ENCODE peak calls at places on chromosomes 11 and 22, in seven cellular contexts. W is tibial nerve, C is NB4, J is lower leg skin, O is WTC11, K is Calu3, Y is ascending aorta. R is an unnamed sample.

GRCh38 chr11:134069426-134069921 is 602 bp downstream of the JAM3 start:
- DNase-seq in W (no peak), C (no peak), J (no peak), O (peak), K (no peak), Y (no peak), R (no peak)

GRCh38 chr11:58957922-58958321 is 18.6 kb downstream of the GLYATL1 start:
- DNase-seq in W (no peak), C (no peak), J (no peak), O (no peak), K (no peak), Y (no peak), R (no peak)

GRCh38 chr11:1531418-1531817 is 40.7 kb downstream of the DUSP8 start:
- DNase-seq in W (no peak), C (no peak), J (no peak), O (no peak), K (no peak), Y (no peak), R (no peak)

GRCh38 chr11:132427611-132428010 is 1057.2 kb downstream of the NTM start:
- DNase-seq in W (no peak), C (no peak), J (no peak), O (no peak), K (no peak), Y (no peak), R (no peak)

GRCh38 chr11:57562596-57562995 is 4.9 kb downstream of the UBE2L6 start:
- DNase-seq in W (no peak), C (no peak), J (no peak), O (no peak), K (no peak), Y (no peak), R (no peak)

GRCh38 chr22:22178566-22178965 is 66.0 kb upstream of the VPREB1 start:
- DNase-seq in W (no peak), C (no peak), J (no peak), O (no peak), K (no peak), Y (no peak), R (no peak)

GRCh38 chr22:45603631-45604030 is 68.0 kb upstream of the ATXN10 start:
- DNase-seq in W (no peak), C (peak), J (no peak), O (no peak), K (no peak), Y (no peak), R (no peak)

GRCh38 chr22:24926849-24927579 is 19.5 kb downstream of the LHFPL7 start:
- DNase-seq in W (no peak), C (no peak), J (no peak), O (no peak), K (no peak), Y (no peak), R (no peak)

GRCh38 chr11:10392680-10393079 is 62.4 kb upstream of the AMPD3 start:
- DNase-seq in W (no peak), C (no peak), J (peak), O (no peak), K (no peak), Y (peak), R (no peak)

GRCh38 chr11:119195680-119196079 is 10.4 kb downstream of the NHERF4 start:
- DNase-seq in W (no peak), C (no peak), J (no peak), O (peak), K (peak), Y (no peak), R (no peak)

GRCh38 chr11:45285931-45286632 is at the start of gene SYT13:
- DNase-seq in W (no peak), C (no peak), J (no peak), O (peak), K (peak), Y (no peak), R (no peak)

GRCh38 chr11:76249195-76249741 is 43.0 kb upstream of the WNT11 start:
- DNase-seq in W (no peak), C (no peak), J (no peak), O (no peak), K (no peak), Y (no peak), R (no peak)

GRCh38 chr11:26244207-26244606 is 87.7 kb upstream of the ANO3 start:
- DNase-seq in W (no peak), C (no peak), J (no peak), O (no peak), K (no peak), Y (no peak), R (no peak)

GRCh38 chr11:122486793-122487495 is 168.6 kb upstream of the UBASH3B start:
- DNase-seq in W (no peak), C (peak), J (no peak), O (peak), K (no peak), Y (no peak), R (no peak)

GRCh38 chr11:130849215-130849568 is 67.1 kb downstream of the SNX19 start:
- DNase-seq in W (no peak), C (no peak), J (no peak), O (no peak), K (no peak), Y (no peak), R (peak)

GRCh38 chr11:27012254-27012921 is 18.5 kb downstream of the FIBIN start:
- DNase-seq in W (no peak), C (peak), J (no peak), O (no peak), K (no peak), Y (no peak), R (peak)

GRCh38 chr11:71466358-71466757 is 13.4 kb downstream of the NADSYN1 start:
- DNase-seq in W (no peak), C (no peak), J (no peak), O (no peak), K (no peak), Y (no peak), R (no peak)

GRCh38 chr22:31243339-31244043 is 31.4 kb downstream of the LIMK2 start:
- DNase-seq in W (no peak), C (no peak), J (no peak), O (no peak), K (peak), Y (no peak), R (no peak)

GRCh38 chr11:80443177-80443576 is 1002.3 kb upstream of the TENM4 start:
- DNase-seq in W (no peak), C (no peak), J (no peak), O (no peak), K (no peak), Y (no peak), R (no peak)

GRCh38 chr11:131938321-131938751 is 567.9 kb downstream of the NTM start:
- DNase-seq in W (no peak), C (no peak), J (no peak), O (no peak), K (no peak), Y (no peak), R (no peak)

GRCh38 chr11:83971063-83971462 is 684.9 kb upstream of the CCDC90B start:
- DNase-seq in W (no peak), C (no peak), J (no peak), O (no peak), K (no peak), Y (no peak), R (no peak)

GRCh38 chr22:38843716-38844660 is at the start of gene NPTXR:
- DNase-seq in W (no peak), C (peak), J (no peak), O (peak), K (peak), Y (peak), R (no peak)

GRCh38 chr11:46912526-46913150 is 5.7 kb downstream of the LRP4 start:
- DNase-seq in W (no peak), C (peak), J (no peak), O (peak), K (no peak), Y (no peak), R (no peak)

GRCh38 chr11:1126935-1127663 is 30.7 kb upstream of the MUC5AC start:
- DNase-seq in W (no peak), C (peak), J (peak), O (peak), K (no peak), Y (peak), R (no peak)

GRCh38 chr11:16511109-16511806 is 154.9 kb upstream of the SOX6 start:
- DNase-seq in W (no peak), C (no peak), J (no peak), O (no peak), K (peak), Y (no peak), R (no peak)

GRCh38 chr22:38966942-38967341 is 9.5 kb downstream of the APOBEC3A start:
- DNase-seq in W (no peak), C (no peak), J (no peak), O (no peak), K (no peak), Y (no peak), R (no peak)

GRCh38 chr22:39952347-39952746 is 7.8 kb upstream of the TMA7B start:
- DNase-seq in W (no peak), C (no peak), J (no peak), O (no peak), K (no peak), Y (peak), R (no peak)

GRCh38 chr11:93220078-93220477 is 22.3 kb upstream of the SLC36A4 start:
- DNase-seq in W (no peak), C (no peak), J (no peak), O (no peak), K (no peak), Y (no peak), R (no peak)

GRCh38 chr11:97461044-97461880 is 1071.4 kb downstream of the JRKL start:
- DNase-seq in W (no peak), C (no peak), J (peak), O (no peak), K (no peak), Y (no peak), R (no peak)

GRCh38 chr22:46051646-46052045 is 74.7 kb upstream of the WNT7B start:
- DNase-seq in W (peak), C (no peak), J (peak), O (peak), K (no peak), Y (peak), R (no peak)

GRCh38 chr11:70433966-70434812 is 35.9 kb downstream of the CTTN start:
- DNase-seq in W (no peak), C (no peak), J (no peak), O (no peak), K (no peak), Y (no peak), R (no peak)

GRCh38 chr11:88414981-88415391 is 77.5 kb upstream of the CTSC start:
- DNase-seq in W (no peak), C (peak), J (no peak), O (no peak), K (no peak), Y (no peak), R (no peak)

GRCh38 chr11:70580036-70580805 is 181.9 kb downstream of the CTTN start:
- DNase-seq in W (no peak), C (peak), J (no peak), O (no peak), K (no peak), Y (no peak), R (no peak)

GRCh38 chr11:20669833-20670684 is 673 bp downstream of the NELL1 start:
- DNase-seq in W (no peak), C (no peak), J (no peak), O (peak), K (no peak), Y (no peak), R (no peak)

GRCh38 chr11:20668844-20669832 is at the start of gene NELL1:
- DNase-seq in W (no peak), C (no peak), J (no peak), O (peak), K (no peak), Y (no peak), R (no peak)

GRCh38 chr11:20670932-20671403 is 1.6 kb downstream of the NELL1 start:
- DNase-seq in W (no peak), C (peak), J (no peak), O (peak), K (no peak), Y (no peak), R (no peak)

GRCh38 chr11:20671856-20672546 is 2.6 kb downstream of the NELL1 start:
- DNase-seq in W (no peak), C (peak), J (no peak), O (no peak), K (no peak), Y (no peak), R (no peak)

GRCh38 chr11:20672575-20672974 is 3.2 kb downstream of the NELL1 start:
- DNase-seq in W (no peak), C (peak), J (no peak), O (no peak), K (peak), Y (no peak), R (no peak)
- TF ChIP-seq CTCF in W (peak), C (peak), J (no peak), O (peak), K (no peak), Y (no peak), R (peak)

DNA sequence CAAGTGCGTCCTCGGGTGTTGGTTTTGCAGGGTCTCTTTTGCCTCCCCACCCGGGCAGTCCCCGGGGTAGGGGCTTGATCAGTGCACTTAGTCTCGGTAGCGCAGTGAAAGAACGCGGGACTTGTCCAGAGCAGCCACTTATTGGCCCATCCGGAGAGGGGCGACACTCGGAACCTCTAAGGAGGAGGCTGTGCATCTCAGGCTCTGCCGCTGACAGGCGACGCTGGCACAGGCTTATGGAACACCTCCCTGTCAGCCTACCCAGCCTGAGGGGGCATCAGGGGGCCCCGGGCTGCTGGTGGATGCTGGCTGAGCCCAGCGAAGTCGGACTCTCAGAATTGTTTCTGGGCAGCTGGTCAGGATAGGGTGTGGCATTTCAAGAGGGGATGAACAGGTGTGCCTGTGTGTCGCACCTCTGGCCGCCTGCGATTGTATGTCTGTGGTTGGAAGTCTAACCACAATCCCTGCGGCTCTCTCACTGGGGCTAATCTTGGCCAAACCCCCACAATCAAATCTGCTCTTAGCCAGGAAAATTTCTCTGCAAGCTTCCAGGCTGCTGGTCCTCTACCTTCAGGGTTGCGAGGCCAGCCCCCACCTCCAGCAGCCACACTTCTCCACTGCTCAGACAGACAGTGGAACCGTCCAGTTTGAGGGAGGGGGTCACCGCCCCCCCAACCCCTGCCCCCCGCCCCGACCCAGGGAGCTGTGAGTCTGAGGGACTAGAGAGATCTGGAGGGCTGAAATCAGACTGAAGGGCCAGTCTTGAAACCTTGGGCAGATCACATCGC is 814 bp downstream of the ATG16L2 start:
- DNase-seq in W (no peak), C (peak), J (peak), O (peak), K (peak), Y (peak), R (no peak)
- TF ChIP-seq CTCF in W (no peak), C (peak), J (no peak), O (no peak), K (no peak), Y (no peak), R (no peak)

GRCh38 chr22:36946436-36947158 is 33.2 kb downstream of the CSF2RB start:
- DNase-seq in W (no peak), C (no peak), J (no peak), O (no peak), K (no peak), Y (no peak), R (no peak)
- TF ChIP-seq CTCF in W (no peak), C (peak), J (no peak), O (no peak), K (no peak), Y (no peak), R (no peak)

DNA sequence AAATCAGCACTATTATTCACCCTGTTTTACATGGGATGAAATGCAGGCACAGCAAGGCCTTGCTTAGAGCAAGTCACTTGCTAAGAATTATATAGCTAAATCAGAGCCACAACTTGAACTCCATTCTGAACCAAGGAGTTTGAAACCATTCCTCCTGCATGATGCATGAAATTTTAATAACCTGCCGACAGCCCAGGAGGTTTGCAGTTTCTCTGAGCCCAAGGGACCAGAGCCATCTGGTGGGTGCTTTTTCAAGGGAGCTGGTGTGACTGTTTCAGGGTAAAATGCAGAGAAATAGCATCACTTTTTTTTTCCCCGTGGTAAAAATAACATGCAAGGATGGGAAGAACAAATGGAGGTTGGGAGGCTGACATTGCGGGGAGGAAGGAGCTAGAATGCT is 22.9 kb downstream of the NAV2 start:
- DNase-seq in W (no peak), C (no peak), J (no peak), O (no peak), K (no peak), Y (peak), R (no peak)
- TF ChIP-seq CTCF in W (no peak), C (no peak), J (no peak), O (no peak), K (no peak), Y (peak), R (peak)

GRCh38 chr22:17549183-17549582 is 14.1 kb upstream of the SLC25A18 start:
- DNase-seq in W (no peak), C (no peak), J (peak), O (no peak), K (no peak), Y (no peak), R (no peak)

GRCh38 chr22:17549655-17550054 is 13.6 kb upstream of the SLC25A18 start:
- DNase-seq in W (no peak), C (no peak), J (peak), O (no peak), K (no peak), Y (no peak), R (no peak)

GRCh38 chr22:17552737-17553136 is 10.6 kb upstream of the SLC25A18 start:
- DNase-seq in W (no peak), C (no peak), J (peak), O (no peak), K (no peak), Y (no peak), R (no peak)

GRCh38 chr22:17548756-17549035 is 14.6 kb upstream of the SLC25A18 start:
- DNase-seq in W (no peak), C (no peak), J (no peak), O (no peak), K (no peak), Y (no peak), R (no peak)

DNA sequence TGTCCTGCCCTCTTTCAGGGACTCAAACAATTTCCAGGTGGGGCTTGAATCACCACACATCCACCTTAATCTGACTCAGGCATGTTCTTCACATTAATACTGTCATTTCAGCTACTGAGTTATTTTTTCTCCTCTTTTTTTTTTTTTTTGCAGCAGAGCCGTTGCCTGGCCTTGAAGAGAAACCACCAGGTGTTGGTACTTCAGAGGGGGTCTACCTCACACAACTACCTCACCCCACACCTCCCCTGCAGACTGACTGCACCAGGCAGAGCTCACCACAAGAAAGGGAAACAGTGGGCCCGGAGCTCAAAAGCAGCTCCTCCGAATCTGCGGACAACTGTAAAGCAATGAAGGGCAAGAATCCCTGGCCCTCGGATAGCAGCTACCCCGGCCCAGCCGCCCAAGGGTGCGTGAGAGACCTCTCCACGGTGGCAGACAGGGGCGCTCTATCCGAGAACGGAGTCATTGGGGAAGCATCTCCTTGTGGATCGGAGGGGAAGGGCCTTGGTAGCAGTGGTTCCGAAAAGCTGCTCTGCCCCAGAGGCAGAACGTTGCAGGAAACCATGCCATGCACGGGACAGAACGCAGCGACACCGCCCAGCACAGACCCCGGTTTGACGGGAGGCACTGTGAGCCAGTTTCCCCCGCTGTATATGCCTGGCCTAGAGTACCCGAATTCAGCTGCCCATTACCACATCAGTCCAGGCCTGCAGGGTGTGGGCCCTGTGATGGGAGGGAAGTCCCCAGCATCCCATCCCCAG is 15.1 kb upstream of the SLC25A18 start:
- DNase-seq in W (no peak), C (no peak), J (peak), O (no peak), K (no peak), Y (no peak), R (no peak)
- TF ChIP-seq CTCF in W (no peak), C (no peak), J (no peak), O (no peak), K (no peak), Y (no peak), R (no peak)

DNA sequence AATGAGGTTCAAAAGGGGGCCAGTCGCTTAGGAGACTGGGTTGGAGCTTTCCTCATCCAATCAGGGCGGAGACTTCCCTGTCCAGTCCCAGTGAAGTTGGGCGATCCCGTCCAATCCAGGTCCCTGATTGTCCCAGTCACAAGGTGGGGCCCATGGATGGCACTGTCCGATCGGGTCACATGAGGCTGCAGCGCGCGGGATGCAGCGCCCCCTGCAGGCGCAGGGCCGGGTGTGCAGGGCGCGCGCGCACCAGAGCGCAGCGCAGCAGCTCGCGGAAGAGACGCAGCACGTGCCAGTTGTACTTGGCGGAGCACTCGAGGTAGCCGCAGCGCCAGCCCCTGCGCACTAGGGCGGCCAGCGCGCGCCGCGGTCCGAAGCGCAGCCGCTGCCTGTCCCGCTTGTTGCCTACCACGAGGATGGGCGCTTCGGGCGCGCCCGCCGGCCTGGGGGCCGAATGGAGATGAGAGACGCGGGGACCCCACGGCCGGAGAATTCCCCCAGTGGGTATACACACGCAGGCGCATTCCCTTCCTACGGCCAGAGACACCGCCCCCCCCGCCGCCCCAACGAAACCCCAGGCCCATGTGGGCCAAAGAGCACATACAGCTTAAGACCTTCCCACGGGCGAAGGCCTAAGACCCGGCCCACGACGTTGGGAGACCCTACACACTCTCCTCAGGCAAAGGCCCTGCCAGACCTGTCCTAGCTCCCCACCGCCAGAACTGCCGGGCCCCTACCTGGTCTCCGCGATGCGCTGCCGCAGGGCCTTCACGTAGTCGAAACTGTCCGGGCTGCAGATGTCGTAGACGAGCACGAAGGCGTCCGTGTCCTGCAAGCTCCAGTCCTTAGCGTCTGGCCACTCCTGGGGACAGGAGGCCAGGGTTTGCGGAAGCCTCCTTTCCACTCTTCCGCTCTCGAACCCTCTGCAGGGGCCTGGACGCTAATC is 2.1 kb downstream of the RASL10A start:
- DNase-seq in W (peak), C (no peak), J (no peak), O (peak), K (no peak), Y (no peak), R (no peak)
- TF ChIP-seq CTCF in W (peak), C (peak), J (no peak), O (peak), K (peak), Y (peak), R (peak)

GRCh38 chr11:60130496-60130895 is 42.0 kb downstream of the MS4A2 start:
- DNase-seq in W (no peak), C (peak), J (no peak), O (peak), K (peak), Y (no peak), R (no peak)
- TF ChIP-seq CTCF in W (no peak), C (peak), J (no peak), O (peak), K (peak), Y (no peak), R (no peak)